ENCODE peak calls at places on chromosome 15, in nine cellular contexts. One of them, this sample, is unnamed.
A peak's percentile ranks its signal among the peaks of the same experiment; 100 is the strongest.

GRCh38 chr15:41892621-41893421 is 1.0 kb downstream of the SPTBN5 start:
- DNase-seq in Kasumi-1: no peak
- DNase-seq in uterus: no peak
- DNase-seq in 8988T: no peak
- DNase-seq in HEK293T: no peak
- DNase-seq in GM12865: no peak
- DNase-seq in RKO: no peak
- DNase-seq in PC-3: no peak
- DNase-seq in naive B cell: peak; percentile 33
- DNase-seq in this sample: peak; percentile 40

GRCh38 chr15:74653426-74654082 is 37.9 kb downstream of the CLK3 start:
- DNase-seq in Kasumi-1: no peak
- DNase-seq in uterus: no peak
- DNase-seq in 8988T: no peak
- DNase-seq in HEK293T: no peak
- DNase-seq in GM12865: peak; percentile 61
- DNase-seq in RKO: no peak
- DNase-seq in PC-3: peak; percentile 84
- DNase-seq in naive B cell: no peak
- DNase-seq in this sample: no peak

GRCh38 chr15:76208084-76208785 is 103.0 kb downstream of the ETFA start:
- DNase-seq in Kasumi-1: no peak
- DNase-seq in uterus: no peak
- DNase-seq in 8988T: no peak
- DNase-seq in HEK293T: no peak
- DNase-seq in GM12865: no peak
- DNase-seq in RKO: no peak
- DNase-seq in PC-3: no peak
- DNase-seq in naive B cell: no peak
- DNase-seq in this sample: peak; percentile 9

GRCh38 chr15:72358532-72359180 is 17.2 kb downstream of the HEXA start:
- DNase-seq in Kasumi-1: peak; percentile 32
- DNase-seq in uterus: peak; percentile 65
- DNase-seq in 8988T: no peak
- DNase-seq in HEK293T: no peak
- DNase-seq in GM12865: peak; percentile 75
- DNase-seq in RKO: no peak
- DNase-seq in PC-3: peak; percentile 88
- DNase-seq in naive B cell: no peak
- DNase-seq in this sample: peak; percentile 24

GRCh38 chr15:90142216-90143175 is 40.2 kb upstream of the IDH2 start:
- DNase-seq in Kasumi-1: peak; percentile 38
- DNase-seq in uterus: no peak
- DNase-seq in 8988T: no peak
- DNase-seq in HEK293T: no peak
- DNase-seq in GM12865: no peak
- DNase-seq in RKO: no peak
- DNase-seq in PC-3: no peak
- DNase-seq in naive B cell: no peak
- DNase-seq in this sample: no peak

GRCh38 chr15:26888761-26889160 is 21.9 kb downstream of the GABRA5 start:
- DNase-seq in Kasumi-1: no peak
- DNase-seq in uterus: no peak
- DNase-seq in 8988T: no peak
- DNase-seq in HEK293T: no peak
- DNase-seq in GM12865: no peak
- DNase-seq in RKO: no peak
- DNase-seq in PC-3: no peak
- DNase-seq in naive B cell: no peak
- DNase-seq in this sample: no peak

GRCh38 chr15:60006203-60006782 is 2.2 kb downstream of the FOXB1 start:
- DNase-seq in Kasumi-1: no peak
- DNase-seq in uterus: no peak
- DNase-seq in 8988T: peak; percentile 73
- DNase-seq in HEK293T: peak; percentile 57
- DNase-seq in GM12865: peak; percentile 47
- DNase-seq in RKO: no peak
- DNase-seq in PC-3: peak; percentile 42
- DNase-seq in naive B cell: no peak
- DNase-seq in this sample: peak; percentile 63

GRCh38 chr15:75044258-75044878 is 21.0 kb downstream of the PPCDC start:
- DNase-seq in Kasumi-1: no peak
- DNase-seq in uterus: no peak
- DNase-seq in 8988T: no peak
- DNase-seq in HEK293T: no peak
- DNase-seq in GM12865: peak; percentile 48
- DNase-seq in RKO: no peak
- DNase-seq in PC-3: no peak
- DNase-seq in naive B cell: no peak
- DNase-seq in this sample: no peak

GRCh38 chr15:28281876-28282275 is 40.1 kb downstream of the HERC2 start:
- DNase-seq in Kasumi-1: no peak
- DNase-seq in uterus: no peak
- DNase-seq in 8988T: no peak
- DNase-seq in HEK293T: no peak
- DNase-seq in GM12865: no peak
- DNase-seq in RKO: no peak
- DNase-seq in PC-3: no peak
- DNase-seq in naive B cell: no peak
- DNase-seq in this sample: no peak

GRCh38 chr15:50880221-50880620 is 28.3 kb upstream of the AP4E1 start:
- DNase-seq in Kasumi-1: no peak
- DNase-seq in uterus: no peak
- DNase-seq in 8988T: no peak
- DNase-seq in HEK293T: no peak
- DNase-seq in GM12865: no peak
- DNase-seq in RKO: no peak
- DNase-seq in PC-3: no peak
- DNase-seq in naive B cell: no peak
- DNase-seq in this sample: no peak

GRCh38 chr15:80750591-80750990 is 28.6 kb upstream of the CEMIP start:
- DNase-seq in Kasumi-1: no peak
- DNase-seq in uterus: no peak
- DNase-seq in 8988T: no peak
- DNase-seq in HEK293T: no peak
- DNase-seq in GM12865: no peak
- DNase-seq in RKO: no peak
- DNase-seq in PC-3: no peak
- DNase-seq in naive B cell: no peak
- DNase-seq in this sample: no peak

GRCh38 chr15:96687388-96688107 is 357.0 kb downstream of the NR2F2 start:
- DNase-seq in Kasumi-1: no peak
- DNase-seq in uterus: no peak
- DNase-seq in 8988T: no peak
- DNase-seq in HEK293T: no peak
- DNase-seq in GM12865: no peak
- DNase-seq in RKO: no peak
- DNase-seq in PC-3: no peak
- DNase-seq in naive B cell: no peak
- DNase-seq in this sample: no peak

GRCh38 chr15:50971542-50971941 is 63.1 kb downstream of the AP4E1 start:
- DNase-seq in Kasumi-1: no peak
- DNase-seq in uterus: no peak
- DNase-seq in 8988T: no peak
- DNase-seq in HEK293T: no peak
- DNase-seq in GM12865: no peak
- DNase-seq in RKO: no peak
- DNase-seq in PC-3: no peak
- DNase-seq in naive B cell: no peak
- DNase-seq in this sample: no peak

GRCh38 chr15:100277087-100277855 is 64.5 kb downstream of the ADAMTS17 start:
- DNase-seq in Kasumi-1: no peak
- DNase-seq in uterus: no peak
- DNase-seq in 8988T: no peak
- DNase-seq in HEK293T: peak; percentile 3
- DNase-seq in GM12865: no peak
- DNase-seq in RKO: no peak
- DNase-seq in PC-3: no peak
- DNase-seq in naive B cell: no peak
- DNase-seq in this sample: no peak

GRCh38 chr15:38991701-38992100 is 427.1 kb upstream of the RASGRP1 start:
- DNase-seq in Kasumi-1: no peak
- DNase-seq in uterus: no peak
- DNase-seq in 8988T: no peak
- DNase-seq in HEK293T: no peak
- DNase-seq in GM12865: no peak
- DNase-seq in RKO: no peak
- DNase-seq in PC-3: no peak
- DNase-seq in naive B cell: no peak
- DNase-seq in this sample: no peak

GRCh38 chr15:39658740-39659139 is 77.9 kb downstream of the THBS1 start:
- DNase-seq in Kasumi-1: no peak
- DNase-seq in uterus: no peak
- DNase-seq in 8988T: no peak
- DNase-seq in HEK293T: no peak
- DNase-seq in GM12865: no peak
- DNase-seq in RKO: no peak
- DNase-seq in PC-3: no peak
- DNase-seq in naive B cell: no peak
- DNase-seq in this sample: no peak

GRCh38 chr15:97653896-97654295 is 306.6 kb upstream of the ARRDC4 start:
- DNase-seq in Kasumi-1: no peak
- DNase-seq in uterus: no peak
- DNase-seq in 8988T: no peak
- DNase-seq in HEK293T: no peak
- DNase-seq in GM12865: no peak
- DNase-seq in RKO: no peak
- DNase-seq in PC-3: no peak
- DNase-seq in naive B cell: no peak
- DNase-seq in this sample: no peak

GRCh38 chr15:83449928-83450501 is 2.9 kb downstream of the SH3GL3 start:
- DNase-seq in Kasumi-1: no peak
- DNase-seq in uterus: no peak
- DNase-seq in 8988T: no peak
- DNase-seq in HEK293T: no peak
- DNase-seq in GM12865: no peak
- DNase-seq in RKO: no peak
- DNase-seq in PC-3: no peak
- DNase-seq in naive B cell: no peak
- DNase-seq in this sample: no peak

GRCh38 chr15:47887181-47887580 is 169.9 kb downstream of the SEMA6D start:
- DNase-seq in Kasumi-1: no peak
- DNase-seq in uterus: no peak
- DNase-seq in 8988T: no peak
- DNase-seq in HEK293T: no peak
- DNase-seq in GM12865: no peak
- DNase-seq in RKO: no peak
- DNase-seq in PC-3: no peak
- DNase-seq in naive B cell: no peak
- DNase-seq in this sample: no peak

This sample was measured in GM20000.